ENCODE peak calls at places on chromosomes 12 and 14, in nine cellular contexts. I, W, X, U, R, F, G, M and V are unnamed samples.

GRCh38 chr12:34400423-34400881 is 378.2 kb downstream of the ALG10 start:
- DNase-seq in I (peak; percentile 10), X (no peak), R (no peak), U (no peak), G (no peak), W (no peak), M (no peak), F (no peak), V (no peak)

GRCh38 chr14:64823305-64823985 is 56.3 kb downstream of the SPTB start:
- DNase-seq in F (peak; percentile 56), I (peak; percentile 72), G (peak; percentile 66), X (peak; percentile 86), R (peak; percentile 61), U (peak; percentile 40), M (peak; percentile 46), W (peak; percentile 46), V (peak; percentile 38)

GRCh38 chr14:89288114-89288513 is 128.9 kb downstream of the FOXN3 start:
- DNase-seq in W (no peak), X (no peak), U (peak; percentile 23), I (no peak), F (no peak), R (no peak), M (no peak), G (no peak), V (no peak)

GRCh38 chr12:65881348-65881961 is 57.2 kb downstream of the HMGA2 start:
- DNase-seq in M (no peak), U (no peak), I (no peak), W (peak; percentile 55), G (peak; percentile 87), F (no peak), R (peak; percentile 63), X (peak; percentile 43), V (no peak)

GRCh38 chr12:62194616-62195015 is 65.6 kb upstream of the USP15 start:
- DNase-seq in M (no peak), R (peak; percentile 52), X (no peak), G (no peak), W (peak; percentile 27), F (peak; percentile 86), U (no peak), I (no peak), V (no peak)

GRCh38 chr12:123772074-123772473 is 10.0 kb downstream of the DNAH10 start:
- DNase-seq in I (no peak), X (no peak), G (no peak), F (no peak), W (no peak), M (no peak), R (no peak), U (no peak), V (no peak)

GRCh38 chr14:99511421-99512109 is 30.4 kb downstream of the CCNK start:
- DNase-seq in U (no peak), X (no peak), R (peak; percentile 67), G (no peak), I (peak; percentile 13), M (no peak), F (no peak), W (peak; percentile 59), V (no peak)

GRCh38 chr14:99971929-99972747 is 93.1 kb upstream of the EVL start:
- DNase-seq in G (peak; percentile 19), F (peak; percentile 14), W (no peak), I (no peak), R (no peak), M (no peak), U (no peak), X (peak; percentile 75), V (no peak)

GRCh38 chr14:100862277-100862676 is 36.4 kb downstream of the MEG3 start:
- DNase-seq in M (no peak), R (peak; percentile 51), W (peak; percentile 25), X (no peak), F (peak; percentile 17), U (no peak), G (no peak), I (no peak), V (no peak)

GRCh38 chr14:92613008-92613658 is 99.6 kb downstream of the RIN3 start:
- DNase-seq in R (peak; percentile 34), M (no peak), X (peak; percentile 78), F (no peak), I (peak; percentile 64), W (peak; percentile 23), U (peak; percentile 20), G (no peak), V (no peak)

GRCh38 chr14:98321838-98322237 is 950.2 kb downstream of the BCL11B start:
- DNase-seq in F (no peak), M (no peak), X (no peak), G (no peak), U (no peak), R (peak; percentile 75), I (no peak), W (peak; percentile 72), V (no peak)

DNA sequence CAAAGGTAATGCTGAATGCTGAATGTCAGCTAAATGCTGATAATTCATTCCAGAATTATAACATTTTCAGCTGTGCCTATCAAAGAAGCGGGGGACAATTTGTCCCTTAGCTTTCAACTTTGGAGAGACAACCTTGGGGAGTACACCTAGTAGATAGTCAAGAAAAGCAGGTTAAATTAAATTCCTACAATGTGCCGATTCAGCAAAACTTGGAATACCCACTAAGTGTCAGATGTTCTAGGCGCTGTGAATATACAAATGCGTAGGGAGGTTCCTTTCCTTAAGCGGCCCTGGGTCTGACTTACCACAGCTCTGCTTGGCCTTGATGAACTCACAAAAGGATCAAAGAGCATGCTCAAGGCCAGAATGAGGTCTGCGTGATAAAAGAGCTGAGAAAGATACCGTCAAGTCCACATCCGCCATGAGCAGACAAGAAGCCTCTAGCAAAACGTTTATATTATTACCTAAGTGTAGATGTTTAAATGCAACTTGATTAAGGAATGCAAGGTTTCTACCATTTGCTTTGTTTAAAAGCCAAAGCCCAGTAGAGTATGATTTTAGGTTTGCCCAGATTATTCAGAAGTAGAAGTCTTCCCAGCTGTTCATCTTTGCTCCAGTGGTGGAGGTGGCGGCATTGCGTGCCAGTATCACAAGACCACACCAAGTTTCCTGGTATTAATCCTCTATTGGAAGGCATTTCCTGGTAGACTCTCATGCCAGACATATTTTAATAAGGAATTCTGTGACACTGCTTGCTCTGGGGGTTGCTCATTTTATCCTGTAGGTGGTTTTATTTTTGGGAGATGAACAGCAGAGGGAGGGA is 368.6 kb downstream of the DPF3 start:
- DNase-seq in I (no peak), G (no peak), R (peak; percentile 35), M (no peak), X (no peak), U (no peak), F (no peak), W (no peak), V (no peak)
- H3K9ac ChIP-seq in I (no peak overlapping the region), G (no peak overlapping the region), R (no peak overlapping the region), M (no peak overlapping the region), X (no peak overlapping the region), U (no peak overlapping the region), F (no peak overlapping the region), W (no peak overlapping the region), V (no peak overlapping the region)

GRCh38 chr12:101806280-101806679 is 24.5 kb downstream of the GNPTAB start:
- DNase-seq in I (no peak), U (no peak), R (no peak), M (no peak), G (no peak), W (no peak), X (no peak), F (no peak), V (no peak)

GRCh38 chr12:101802486-101802885 is 28.3 kb downstream of the GNPTAB start:
- DNase-seq in G (no peak), U (no peak), W (no peak), X (no peak), M (no peak), R (no peak), I (no peak), F (no peak), V (no peak)

GRCh38 chr12:101799774-101800173 is 31.0 kb downstream of the GNPTAB start:
- DNase-seq in X (no peak), W (no peak), M (no peak), F (no peak), G (no peak), I (no peak), R (no peak), U (no peak), V (no peak)

GRCh38 chr12:101804409-101804808 is 26.4 kb downstream of the GNPTAB start:
- DNase-seq in R (no peak), U (no peak), I (no peak), M (no peak), F (no peak), X (no peak), G (no peak), W (no peak), V (no peak)

GRCh38 chr12:101803978-101804377 is 26.8 kb downstream of the GNPTAB start:
- DNase-seq in X (no peak), I (no peak), R (no peak), U (no peak), W (no peak), F (no peak), M (no peak), G (no peak), V (no peak)
- H3K9ac ChIP-seq in X (no peak overlapping the region), I (no peak overlapping the region), R (no peak overlapping the region), U (no peak overlapping the region), W (no peak overlapping the region), F (no peak overlapping the region), M (no peak overlapping the region), G (no peak overlapping the region), V (no peak overlapping the region)

GRCh38 chr12:6751767-6752166 is 1.2 kb downstream of the MLF2 start:
- DNase-seq in I (no peak), F (no peak), M (no peak), R (no peak), W (no peak), G (no peak), U (no peak), X (no peak), V (no peak)
- H3K9ac ChIP-seq in I (peak overlapping the region; percentile 98), F (peak overlapping the region; percentile 79), M (peak overlapping the region; percentile 83), R (peak overlapping the region; percentile 32), W (peak overlapping the region; percentile 97), G (peak overlapping the region; percentile 98), U (peak overlapping the region; percentile 96), X (no peak overlapping the region), V (peak overlapping the region; percentile 99)

GRCh38 chr12:11651377-11651776 is 1.9 kb downstream of the ETV6 start:
- DNase-seq in F (no peak), G (no peak), R (no peak), M (no peak), I (no peak), X (no peak), W (no peak), U (no peak), V (no peak)
- H3K9ac ChIP-seq in F (peak overlapping the region; percentile 99), G (peak overlapping the region; percentile 95), R (peak overlapping the region; percentile 51), M (peak overlapping the region; percentile 94), I (peak overlapping the region; percentile 54), X (no peak overlapping the region), W (peak overlapping the region; percentile 97), U (peak overlapping the region; percentile 75), V (no peak overlapping the region)

DNA sequence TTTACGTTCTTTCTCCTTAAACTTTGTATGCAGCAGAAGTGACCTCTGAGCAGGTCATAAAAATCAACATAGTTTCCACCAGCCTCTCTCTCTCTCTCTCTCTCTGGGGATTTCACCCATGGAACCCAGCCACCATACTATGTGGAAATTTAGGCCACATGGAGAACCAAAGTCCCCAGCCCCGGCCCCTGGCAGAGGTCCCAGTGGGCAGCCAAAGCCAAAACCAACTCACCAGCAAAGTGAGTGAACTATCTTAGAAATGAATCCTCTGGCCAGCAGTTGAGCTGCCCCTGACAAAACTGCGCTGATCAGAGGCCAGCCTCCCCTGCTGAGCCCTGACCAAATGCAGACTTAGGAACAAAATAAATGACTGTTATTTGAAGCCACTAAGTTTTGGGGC is 9.2 kb downstream of the DUSP6 start:
- DNase-seq in M (no peak), U (no peak), F (no peak), W (no peak), G (no peak), R (peak; percentile 8), X (no peak), I (no peak), V (no peak)
- H3K9ac ChIP-seq in M (no peak overlapping the region), U (no peak overlapping the region), F (no peak overlapping the region), W (no peak overlapping the region), G (peak overlapping the region; percentile 55), R (no peak overlapping the region), X (no peak overlapping the region), I (no peak overlapping the region), V (no peak overlapping the region)